ENCODE peak calls at places on chromosomes 4 and X, in nine cellular contexts. R is PC-9, L is epithelial cell of esophagus, J is HFF-Myc, B is nephron progenitor cell, N is GM13976, H is GM10248, O is cardiac fibroblast, Q is AG04449. W is an unnamed sample.

GRCh38 chr4:1381944-1382541 is 24.2 kb downstream of the NKX1-1 start:
- DNase-seq in R (no peak), L (no peak), J (no peak), B (peak; percentile 0), N (no peak), H (no peak), O (no peak), Q (no peak), W (no peak)

GRCh38 chr4:2245787-2246275 is 3.9 kb upstream of the HAUS3 start:
- DNase-seq in R (no peak), L (no peak), J (no peak), B (no peak), N (peak; percentile 5), H (no peak), O (no peak), Q (no peak), W (no peak)

GRCh38 chrX:112066813-112067212 is 15.8 kb downstream of the TRPC5 start:
- DNase-seq in R (no peak), L (no peak), J (no peak), B (no peak), N (no peak), H (no peak), O (no peak), Q (no peak), W (no peak)

GRCh38 chr4:89254847-89255246 is 52.8 kb downstream of the GPRIN3 start:
- DNase-seq in R (no peak), L (peak; percentile 46), J (peak; percentile 1), B (peak; percentile 13), N (peak; percentile 40), H (peak; percentile 35), O (peak; percentile 52), Q (no peak), W (peak; percentile 37)

GRCh38 chr4:128512161-128512560 is 224.5 kb upstream of the PGRMC2 start:
- DNase-seq in R (no peak), L (no peak), J (no peak), B (no peak), N (no peak), H (no peak), O (no peak), Q (no peak), W (no peak)

GRCh38 chr4:180636696-180637095 is 1606.5 kb upstream of the TENM3 start:
- DNase-seq in R (no peak), L (no peak), J (no peak), B (no peak), N (no peak), H (no peak), O (no peak), Q (no peak), W (no peak)

GRCh38 chrX:13265549-13266132 is 54.2 kb downstream of the ATXN3L start:
- DNase-seq in R (no peak), L (no peak), J (no peak), B (no peak), N (no peak), H (no peak), O (no peak), Q (no peak), W (no peak)

GRCh38 chr4:2866891-2867290 is 23.2 kb downstream of the ADD1 start:
- DNase-seq in R (no peak), L (no peak), J (no peak), B (no peak), N (no peak), H (no peak), O (peak; percentile 63), Q (no peak), W (no peak)

GRCh38 chrX:132463411-132463810 is 25.4 kb downstream of the MBNL3 start:
- DNase-seq in R (no peak), L (no peak), J (no peak), B (peak; percentile 9), N (no peak), H (no peak), O (peak; percentile 41), Q (no peak), W (no peak)
- TF ChIP-seq CTCF in R (peak; percentile 67), L (peak; percentile 22), J (peak; percentile 44), B (peak; percentile 53), N (peak; percentile 12), H (peak; percentile 18), O (peak; percentile 44), Q (peak; percentile 9), W (peak; percentile 75)

GRCh38 chr4:27081675-27082579 is 221.3 kb downstream of the STIM2 start:
- DNase-seq in R (no peak), L (no peak), J (no peak), B (no peak), N (no peak), H (peak; percentile 20), O (no peak), Q (no peak), W (no peak)

GRCh38 chr4:27082786-27083185 is 222.1 kb downstream of the STIM2 start:
- DNase-seq in R (no peak), L (no peak), J (no peak), B (no peak), N (no peak), H (no peak), O (no peak), Q (no peak), W (no peak)

GRCh38 chr4:27088491-27088890 is 227.8 kb downstream of the STIM2 start:
- DNase-seq in R (no peak), L (no peak), J (no peak), B (peak; percentile 27), N (no peak), H (no peak), O (no peak), Q (no peak), W (no peak)

GRCh38 chr4:27087306-27088045 is 226.8 kb downstream of the STIM2 start:
- DNase-seq in R (no peak), L (peak; percentile 17), J (no peak), B (no peak), N (no peak), H (no peak), O (no peak), Q (no peak), W (no peak)

DNA sequence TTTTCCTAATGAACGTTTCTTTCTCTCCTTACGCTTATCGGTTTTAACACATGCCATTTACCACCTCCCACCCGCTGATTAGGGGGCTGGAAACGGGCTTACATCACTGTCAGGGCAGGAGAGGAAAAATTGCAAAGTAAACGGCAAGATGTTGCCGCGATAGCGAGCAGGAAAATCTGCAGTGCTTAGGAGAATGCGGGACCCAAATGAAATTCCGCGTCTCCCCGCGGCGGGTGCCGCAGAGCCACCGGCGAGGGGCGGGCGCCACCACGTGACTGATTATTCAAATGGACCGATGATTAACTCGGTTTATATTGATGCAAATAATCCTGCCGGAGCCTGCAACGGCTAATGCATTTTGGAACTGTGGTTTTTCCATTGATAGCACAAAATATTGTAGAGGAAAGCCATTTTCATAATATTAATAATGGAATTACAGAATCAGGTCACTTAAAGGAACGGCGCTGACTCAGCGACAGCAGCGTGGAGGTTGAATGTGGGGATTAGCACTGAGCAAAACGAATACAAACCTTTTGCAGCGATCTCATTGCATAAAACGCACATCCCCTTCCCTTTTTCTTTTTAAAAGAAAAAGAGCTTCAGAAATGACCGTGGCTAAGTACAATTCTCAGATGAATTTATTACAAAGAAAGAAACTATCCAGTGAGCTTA is 224.2 kb downstream of the STIM2 start:
- DNase-seq in R (no peak), L (peak; percentile 34), J (no peak), B (peak; percentile 71), N (no peak), H (peak; percentile 19), O (peak; percentile 17), Q (no peak), W (peak; percentile 46)
- TF ChIP-seq CTCF in R (no peak), L (no peak), J (peak; percentile 3), B (peak; percentile 31), N (no peak), H (no peak), O (no peak), Q (no peak), W (no peak)

GRCh38 chr4:55032788-55033187 is 92.6 kb downstream of the KDR start:
- DNase-seq in R (peak; percentile 41), L (no peak), J (no peak), B (no peak), N (no peak), H (no peak), O (peak; percentile 31), Q (no peak), W (no peak)

GRCh38 chr4:55033296-55033695 is 92.1 kb downstream of the KDR start:
- DNase-seq in R (peak; percentile 68), L (peak; percentile 63), J (no peak), B (no peak), N (no peak), H (no peak), O (peak; percentile 73), Q (no peak), W (no peak)

GRCh38 chr4:55030606-55031005 is 94.8 kb downstream of the KDR start:
- DNase-seq in R (peak; percentile 61), L (peak; percentile 33), J (no peak), B (peak; percentile 14), N (no peak), H (no peak), O (no peak), Q (no peak), W (no peak)

GRCh38 chr4:55031158-55031557 is 94.2 kb downstream of the KDR start:
- DNase-seq in R (no peak), L (peak; percentile 32), J (no peak), B (no peak), N (no peak), H (no peak), O (no peak), Q (no peak), W (no peak)

DNA sequence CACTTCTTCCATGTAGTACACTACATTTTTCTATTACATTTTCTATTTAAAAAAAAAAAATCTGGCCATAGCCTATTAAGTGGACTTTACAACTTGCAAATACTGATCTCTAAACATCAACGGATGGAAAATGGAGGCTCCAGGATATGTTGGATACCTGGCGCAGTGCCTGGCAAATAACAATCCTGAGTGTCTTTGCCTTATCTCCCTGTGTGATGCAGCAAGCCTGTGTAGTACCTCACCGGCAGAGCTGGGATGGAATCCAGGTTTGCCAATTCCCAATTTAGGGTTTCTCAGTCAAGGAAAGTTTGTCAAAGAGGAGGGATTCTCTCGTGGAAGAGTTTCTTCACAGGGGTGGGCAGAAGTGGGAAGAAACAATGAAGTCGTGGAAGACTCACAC is 93.2 kb downstream of the KDR start:
- DNase-seq in R (no peak), L (no peak), J (no peak), B (no peak), N (no peak), H (no peak), O (no peak), Q (no peak), W (no peak)
- TF ChIP-seq CTCF in R (no peak), L (no peak), J (no peak), B (no peak), N (no peak), H (no peak), O (no peak), Q (no peak), W (no peak)

GRCh38 chrX:41452972-41453371 is 5.8 kb downstream of the NYX start:
- DNase-seq in R (no peak), L (no peak), J (no peak), B (no peak), N (no peak), H (no peak), O (peak; percentile 31), Q (no peak), W (no peak)

GRCh38 chrX:41452565-41452964 is 5.4 kb downstream of the NYX start:
- DNase-seq in R (no peak), L (no peak), J (no peak), B (no peak), N (no peak), H (no peak), O (no peak), Q (no peak), W (no peak)

GRCh38 chrX:41459714-41460113 is 12.6 kb downstream of the NYX start:
- DNase-seq in R (no peak), L (no peak), J (no peak), B (no peak), N (no peak), H (no peak), O (no peak), Q (no peak), W (no peak)

DNA sequence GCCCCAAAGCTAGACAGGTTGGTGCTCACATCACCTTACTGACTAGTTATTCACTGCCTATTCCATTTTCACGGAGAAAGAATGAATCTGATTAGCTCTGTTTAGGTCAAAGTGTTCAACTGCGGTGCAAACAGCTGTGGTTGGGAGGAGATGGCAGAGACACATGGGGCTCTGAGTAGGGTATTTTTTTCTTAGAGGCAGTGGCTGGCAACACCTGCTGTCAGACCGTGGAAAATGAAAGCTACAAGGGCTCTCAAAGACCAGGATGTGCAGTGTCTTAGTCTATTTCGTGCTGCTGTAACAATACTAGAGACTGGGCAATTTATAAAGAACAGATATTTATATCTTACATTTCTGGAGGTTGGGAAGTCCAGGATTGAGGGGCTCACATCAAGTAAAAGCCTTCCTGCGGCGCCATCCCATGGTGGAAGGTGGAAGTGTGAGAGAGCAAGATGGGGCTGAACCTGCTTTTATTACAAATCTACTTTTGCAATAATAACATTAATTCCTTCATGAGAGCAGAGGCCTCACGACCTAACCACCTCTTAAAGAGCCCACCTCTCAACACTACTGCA is 10.6 kb downstream of the NYX start:
- DNase-seq in R (no peak), L (no peak), J (no peak), B (no peak), N (no peak), H (no peak), O (peak; percentile 22), Q (no peak), W (no peak)
- TF ChIP-seq CTCF in R (peak; percentile 20), L (no peak), J (peak; percentile 23), B (no peak), N (no peak), H (peak; percentile 10), O (peak; percentile 27), Q (no peak), W (no peak)